ENCODE peak calls at places on chromosomes 4 and X, in seven cellular contexts. Q, B, V, E, W, Y and U are unnamed samples.

GRCh38 chr4:41427306-41427882 is 110.6 kb upstream of the LIMCH1 start:
- DNase-seq in V (no peak), E (peak; percentile 47), Q (no peak), B (no peak), Y (no peak), W (no peak), U (no peak)

GRCh38 chr4:141610365-141610764 is 26.0 kb upstream of the IL15 start:
- DNase-seq in E (no peak), V (no peak), W (no peak), Q (no peak), B (no peak), Y (no peak), U (no peak)

GRCh38 chr4:130110760-130111159 is 1014.8 kb downstream of the C4orf33 start:
- DNase-seq in B (no peak), Q (no peak), W (no peak), E (no peak), Y (no peak), V (no peak), U (no peak)

GRCh38 chrX:123753656-123754350 is 21.0 kb upstream of the THOC2 start:
- DNase-seq in V (no peak), W (no peak), Q (no peak), B (no peak), Y (no peak), E (no peak), U (no peak)

GRCh38 chr4:113707013-113707412 is 54.5 kb downstream of the CAMK2D start:
- DNase-seq in W (no peak), Q (no peak), E (no peak), Y (no peak), V (no peak), B (no peak), U (no peak)

GRCh38 chr4:112523008-112523440 is 7.0 kb upstream of the NEUROG2 start:
- DNase-seq in B (peak; percentile 81), W (no peak), Q (peak; percentile 45), E (no peak), V (no peak), Y (peak; percentile 74), U (no peak)

GRCh38 chr4:79723507-79723906 is 315.5 kb upstream of the GK2 start:
- DNase-seq in Q (no peak), B (no peak), Y (no peak), E (no peak), V (no peak), W (no peak), U (no peak)

GRCh38 chr4:8079031-8079885 is 79.4 kb downstream of the ABLIM2 start:
- DNase-seq in V (peak; percentile 25), W (no peak), B (no peak), E (no peak), Y (no peak), Q (no peak), U (no peak)

GRCh38 chr4:107818301-107818910 is 6.3 kb upstream of the SGMS2 start:
- DNase-seq in W (peak; percentile 3), B (no peak), Y (no peak), E (no peak), Q (peak; percentile 24), V (no peak), U (no peak)

GRCh38 chr4:43132010-43132582 is 239.6 kb downstream of the GRXCR1 start:
- DNase-seq in E (peak; percentile 54), V (peak; percentile 68), Y (peak; percentile 66), Q (peak; percentile 67), B (peak; percentile 68), W (peak; percentile 41), U (peak; percentile 42)

GRCh38 chrX:47587906-47588735 is 5.9 kb downstream of the TIMP1 start:
- DNase-seq in V (no peak), Q (no peak), W (no peak), E (no peak), B (no peak), Y (no peak), U (no peak)

GRCh38 chrX:47144626-47145407 is at the start of the genes NDUFB11 and RBM10:
- DNase-seq in B (peak; percentile 93), Y (peak; percentile 96), W (peak; percentile 96), V (peak; percentile 94), E (peak; percentile 94), Q (peak; percentile 94), U (peak; percentile 89)

GRCh38 chr4:68748181-68748981 is 67.4 kb upstream of the UGT2B10 start:
- DNase-seq in E (no peak), V (no peak), W (peak; percentile 6), Q (no peak), B (no peak), Y (no peak), U (no peak)

GRCh38 chr4:140267576-140267975 is 105.9 kb upstream of the SCOC start:
- DNase-seq in W (no peak), V (no peak), Y (no peak), E (peak; percentile 23), B (no peak), Q (no peak), U (no peak)

GRCh38 chr4:168451744-168452394 is 28.4 kb downstream of the DDX60L start:
- DNase-seq in Y (no peak), W (peak; percentile 6), B (no peak), E (no peak), Q (no peak), V (peak; percentile 4), U (no peak)

GRCh38 chr4:94256833-94257232 is 49.2 kb downstream of the SMARCAD1 start:
- DNase-seq in B (no peak), Y (no peak), E (no peak), Q (no peak), V (no peak), W (peak; percentile 7), U (peak; percentile 2)

GRCh38 chrX:44843318-44843702 is 511 bp upstream of the DUSP21 start:
- DNase-seq in Y (no peak), V (no peak), W (peak; percentile 26), E (no peak), B (no peak), Q (no peak), U (no peak)

GRCh38 chrX:18895157-18895952 is 88.6 kb downstream of the PHKA2 start:
- DNase-seq in V (no peak), W (no peak), Q (no peak), Y (no peak), B (no peak), E (no peak), U (no peak)

GRCh38 chr4:107094332-107094731 is 58.2 kb upstream of the DKK2 start:
- DNase-seq in E (no peak), W (peak; percentile 7), Q (no peak), V (no peak), Y (no peak), B (no peak), U (peak; percentile 1)

GRCh38 chr4:3522651-3523050 is 9.6 kb downstream of the LRPAP1 start:
- DNase-seq in B (no peak), E (no peak), Q (no peak), V (no peak), Y (peak; percentile 56), W (no peak), U (no peak)

GRCh38 chr4:41933997-41934812 is 1.0 kb upstream of the TMEM33 start:
- DNase-seq in Q (no peak), W (no peak), V (no peak), E (no peak), B (no peak), Y (no peak), U (peak; percentile 96)

GRCh38 chr4:75432683-75433082 is 81.5 kb downstream of the RCHY1 start:
- DNase-seq in Y (no peak), E (no peak), Q (no peak), W (peak; percentile 19), V (peak; percentile 55), B (no peak), U (peak; percentile 46)

GRCh38 chr4:2372488-2373030 is 45.9 kb downstream of the ZFYVE28 start:
- DNase-seq in Q (no peak), B (no peak), W (no peak), E (no peak), V (no peak), Y (no peak), U (no peak)

GRCh38 chr4:93617596-93617995 is 211.0 kb upstream of the ATOH1 start:
- DNase-seq in W (no peak), V (no peak), Q (no peak), E (no peak), Y (no peak), B (no peak), U (no peak)

GRCh38 chrX:131729295-131729694 is 185.4 kb downstream of the OR13H1 start:
- DNase-seq in Y (no peak), W (no peak), E (peak; percentile 88), Q (no peak), B (peak; percentile 87), V (no peak), U (no peak)

GRCh38 chr4:6172093-6172926 is 28.0 kb downstream of the JAKMIP1 start:
- DNase-seq in V (no peak), B (no peak), Y (peak; percentile 71), Q (peak; percentile 26), W (no peak), E (no peak), U (no peak)

GRCh38 chr4:128386761-128387599 is 99.4 kb upstream of the PGRMC2 start:
- DNase-seq in B (no peak), Q (no peak), V (no peak), E (peak; percentile 93), W (peak; percentile 70), Y (no peak), U (no peak)

GRCh38 chr4:76447326-76447954 is 12.4 kb downstream of the SHROOM3 start:
- DNase-seq in W (no peak), Y (no peak), Q (no peak), B (no peak), E (no peak), V (no peak), U (no peak)

GRCh38 chr4:151000747-151001429 is 14.2 kb downstream of the LRBA start:
- DNase-seq in B (no peak), E (no peak), Q (no peak), W (no peak), Y (no peak), V (no peak), U (no peak)

GRCh38 chr4:178306565-178306964 is 864.3 kb upstream of the AGA start:
- DNase-seq in Y (no peak), W (no peak), E (no peak), B (no peak), Q (no peak), V (no peak), U (no peak)

GRCh38 chr4:121728066-121728465 is 31.3 kb upstream of the ANXA5 start:
- DNase-seq in B (no peak), Q (no peak), W (no peak), E (no peak), V (no peak), Y (no peak), U (peak; percentile 7)

GRCh38 chr4:3462321-3462789 is 751 bp upstream of the DOK7 start:
- DNase-seq in V (no peak), W (no peak), E (no peak), Q (no peak), Y (no peak), B (no peak), U (peak; percentile 40)

GRCh38 chr4:142248946-142249345 is 597.2 kb downstream of the INPP4B start:
- DNase-seq in E (no peak), Y (no peak), V (no peak), B (no peak), Q (no peak), W (no peak), U (no peak)

GRCh38 chrX:3166670-3167455 is 125.6 kb downstream of the ARSF start:
- DNase-seq in V (no peak), B (no peak), Y (no peak), W (no peak), E (no peak), Q (no peak), U (no peak)

GRCh38 chr4:124948976-124949597 is 236.6 kb upstream of the ANKRD50 start:
- DNase-seq in Y (no peak), W (no peak), V (no peak), B (no peak), Q (no peak), E (no peak), U (no peak)

GRCh38 chr4:93658443-93658842 is 170.1 kb upstream of the ATOH1 start:
- DNase-seq in Q (no peak), E (no peak), V (no peak), B (no peak), Y (no peak), W (no peak), U (no peak)

GRCh38 chrX:20066968-20067708 is 49.6 kb downstream of the MAP7D2 start:
- DNase-seq in E (no peak), W (peak; percentile 41), V (peak; percentile 39), Y (no peak), B (peak; percentile 33), Q (peak; percentile 38), U (peak; percentile 35)

GRCh38 chr4:81039351-81040174 is 9.1 kb downstream of the BMP3 start:
- DNase-seq in E (no peak), V (no peak), W (no peak), B (no peak), Y (no peak), Q (no peak), U (no peak)